ENCODE peak calls at places on chromosomes 6 and 20, in five cellular contexts. R, Q, B, A and S are unnamed samples. For H3K4me1 and H3K9me3, the result is how much of the 10 kb centered on the place peaks cover.

GRCh38 chr20:63498950-63499332 is at the start of gene EEF1A2:
- DNase-seq in R (peak), Q (peak), B (no peak), A (peak), S (peak)

GRCh38 chr6:149923327-149923986 is 536 bp upstream of the RAET1G start:
- DNase-seq in R (no peak), Q (peak), B (no peak), A (no peak), S (no peak)

GRCh38 chr6:110629153-110629552 is 152.7 kb upstream of the SLC22A16 start:
- DNase-seq in R (no peak), Q (no peak), B (no peak), A (no peak), S (no peak)

GRCh38 chr6:93624408-93624807 is 205.0 kb upstream of the EPHA7 start:
- DNase-seq in R (no peak), Q (no peak), B (no peak), A (no peak), S (no peak)

GRCh38 chr6:84218091-84218490 is 9.4 kb downstream of the CEP162 start:
- DNase-seq in R (no peak), Q (no peak), B (no peak), A (no peak), S (no peak)

GRCh38 chr20:58713801-58714339 is 21.3 kb downstream of the NPEPL1 start:
- DNase-seq in R (no peak), Q (peak), B (no peak), A (peak), S (no peak)

GRCh38 chr6:79385333-79385732 is 150.9 kb upstream of the HMGN3 start:
- DNase-seq in R (no peak), Q (no peak), B (no peak), A (no peak), S (no peak)

GRCh38 chr6:151494235-151494950 is 576 bp downstream of the CCDC170 start:
- DNase-seq in R (peak), Q (peak), B (peak), A (no peak), S (peak)

GRCh38 chr6:11172501-11173337 is 59.7 kb downstream of the NEDD9 start:
- DNase-seq in R (peak), Q (peak), B (peak), A (no peak), S (peak)

GRCh38 chr6:113414511-113414910 is 442.6 kb upstream of the MARCKS start:
- DNase-seq in R (no peak), Q (no peak), B (no peak), A (no peak), S (no peak)

GRCh38 chr20:15875446-15875845 is 697.8 kb downstream of the KIF16B start:
- DNase-seq in R (no peak), Q (no peak), B (no peak), A (no peak), S (no peak)

GRCh38 chr6:25456249-25456648 is 177.1 kb downstream of the CARMIL1 start:
- DNase-seq in R (no peak), Q (no peak), B (no peak), A (no peak), S (no peak)

DNA sequence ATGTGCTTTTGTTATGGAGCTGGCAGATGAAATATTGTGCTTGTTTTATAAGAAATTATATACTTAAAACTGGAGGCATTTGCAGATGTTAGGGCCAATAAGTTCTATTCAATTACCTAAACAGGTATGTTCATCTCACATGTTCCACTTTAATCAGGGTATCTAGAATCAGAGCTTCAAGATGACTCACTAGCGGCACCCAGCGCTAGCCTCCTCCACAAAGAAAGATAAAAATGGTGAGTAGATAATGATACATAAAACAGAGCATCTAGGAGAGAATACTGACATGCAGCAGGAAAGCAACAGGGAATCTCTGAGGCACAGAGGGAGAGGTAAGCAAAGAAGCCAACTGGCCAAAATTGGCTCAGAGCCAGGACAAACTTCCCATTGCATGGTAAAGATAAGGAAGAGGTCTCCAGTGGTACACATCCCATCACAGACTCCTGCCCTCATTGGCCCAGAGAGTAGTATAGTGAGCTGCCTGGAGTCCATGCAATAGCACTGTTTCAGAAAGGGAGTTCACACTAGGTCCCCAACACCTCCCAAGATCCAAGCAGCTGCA is 200.7 kb upstream of the SPTLC3 start:
- DNase-seq in R (no peak), Q (no peak), B (no peak), A (no peak), S (no peak)
- TF ChIP-seq CTCF in R (no peak), Q (no peak), B (no peak), A (no peak), S (no peak)

GRCh38 chr6:15481892-15482291 is 180.9 kb downstream of the DTNBP1 start:
- DNase-seq in R (no peak), Q (no peak), B (peak), A (no peak), S (no peak)
- H3K4me1 ChIP-seq in R (half or more), Q (half or more), B (under half), A (under half), S (under half)

GRCh38 chr20:31257364-31257763 is at the start of gene DEFB115:
- DNase-seq in R (no peak), Q (no peak), B (no peak), A (no peak), S (no peak)
- H3K9me3 ChIP-seq in R (under half), Q (under half), B (under half), A (under half), S (under half)

GRCh38 chr6:143934867-143935266 is 70.6 kb downstream of the ZC2HC1B start:
- DNase-seq in R (no peak), Q (no peak), B (no peak), A (no peak), S (no peak)
- TF ChIP-seq CTCF in R (no peak), Q (no peak), B (no peak), A (no peak), S (no peak)